ENCODE peak calls at places on chromosomes 4 and X, in eight cellular contexts. W, J, C, G, U, T, K and X are unnamed samples.

GRCh38 chr4:38013461-38014366 is 53.5 kb downstream of the PTTG2 start:
- DNase-seq in T (peak; percentile 81), G (no peak), J (peak; percentile 83), C (peak; percentile 10), K (no peak), U (no peak), W (no peak), X (no peak)

GRCh38 chr4:113645771-113646455 is 115.6 kb downstream of the CAMK2D start:
- DNase-seq in W (no peak), U (no peak), J (no peak), T (peak; percentile 36), G (no peak), C (peak; percentile 35), K (peak; percentile 72), X (peak; percentile 46)

GRCh38 chr4:107780665-107781064 is 44.1 kb upstream of the SGMS2 start:
- DNase-seq in C (no peak), K (peak; percentile 79), J (no peak), W (no peak), U (no peak), G (no peak), T (no peak), X (no peak)

GRCh38 chrX:39859991-39860861 is 237.5 kb downstream of the BCOR start:
- DNase-seq in G (peak; percentile 61), W (peak; percentile 89), J (peak; percentile 68), T (no peak), C (no peak), U (no peak), K (peak; percentile 33), X (peak; percentile 30)

GRCh38 chr4:1409806-1410425 is 3.7 kb upstream of the NKX1-1 start:
- DNase-seq in T (no peak), C (no peak), G (peak; percentile 32), K (no peak), J (peak; percentile 41), W (no peak), U (no peak), X (no peak)

GRCh38 chr4:54998991-54999390 is 126.4 kb downstream of the KDR start:
- DNase-seq in J (no peak), T (no peak), W (no peak), K (peak; percentile 68), C (no peak), U (no peak), G (no peak), X (no peak)

GRCh38 chrX:42437211-42437610 is 340.8 kb downstream of the PPP1R2C start:
- DNase-seq in G (no peak), K (no peak), W (no peak), J (no peak), C (no peak), U (no peak), T (no peak), X (no peak)

GRCh38 chr4:76582074-76582816 is 147.2 kb downstream of the SHROOM3 start:
- DNase-seq in G (no peak), C (no peak), J (no peak), K (no peak), W (no peak), T (no peak), U (no peak), X (no peak)

GRCh38 chr4:70739496-70740337 is 18.0 kb downstream of the RUFY3 start:
- DNase-seq in T (no peak), W (no peak), J (no peak), K (peak; percentile 21), U (no peak), G (no peak), C (no peak), X (no peak)

DNA sequence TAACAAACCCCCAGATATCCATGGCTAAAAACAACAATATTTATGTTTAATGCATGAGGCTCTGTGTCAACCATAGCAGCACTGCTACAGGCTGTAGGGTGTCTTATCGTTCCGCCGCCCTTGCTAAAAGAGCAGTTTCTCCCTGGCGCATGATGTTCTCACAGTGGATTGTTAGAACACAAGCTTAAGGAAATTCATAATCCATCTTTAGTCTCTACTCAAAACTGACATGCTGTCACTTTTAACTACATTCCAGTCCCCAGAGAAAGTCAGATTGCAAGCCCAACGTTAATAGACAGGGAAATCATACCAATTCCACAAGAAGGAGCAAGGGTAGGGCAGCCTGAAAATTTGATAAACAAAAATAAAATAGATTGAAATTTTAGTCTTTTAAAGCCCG is 1960.8 kb downstream of the PCDH7 start:
- DNase-seq in W (no peak), T (no peak), U (no peak), G (no peak), C (no peak), J (no peak), K (no peak), X (no peak)
- H3K27me3 ChIP-seq in W (no peaks in the 10 kb centered on the region), T (no peaks in the 10 kb centered on the region), U (no peaks in the 10 kb centered on the region), G (no peaks in the 10 kb centered on the region), C (no peaks in the 10 kb centered on the region), J (no peaks in the 10 kb centered on the region), K (no peaks in the 10 kb centered on the region), X (no peaks in the 10 kb centered on the region)

GRCh38 chrX:13200398-13200797 is 119.5 kb downstream of the ATXN3L start:
- DNase-seq in C (no peak), W (no peak), U (no peak), G (no peak), J (no peak), K (no peak), T (no peak), X (no peak)

GRCh38 chrX:13196778-13197177 is 123.1 kb downstream of the ATXN3L start:
- DNase-seq in T (no peak), G (no peak), J (no peak), K (no peak), U (no peak), C (no peak), W (no peak), X (no peak)

GRCh38 chrX:13201605-13202219 is 118.1 kb downstream of the ATXN3L start:
- DNase-seq in G (no peak), U (no peak), T (no peak), J (no peak), W (no peak), K (peak; percentile 75), C (no peak), X (no peak)

GRCh38 chrX:13198762-13199064 is 121.1 kb downstream of the ATXN3L start:
- DNase-seq in T (no peak), G (no peak), U (no peak), W (no peak), J (no peak), K (no peak), C (no peak), X (no peak)

GRCh38 chrX:13197961-13198761 is 121.7 kb downstream of the ATXN3L start:
- DNase-seq in T (peak; percentile 9), U (no peak), W (no peak), C (no peak), J (no peak), G (no peak), K (peak; percentile 86), X (no peak)
- H3K4me3 ChIP-seq in T (no peak overlapping the region), U (no peak overlapping the region), W (no peak overlapping the region), C (no peak overlapping the region), J (no peak overlapping the region), G (no peak overlapping the region), K (peak overlapping the region; percentile 33), X (no peak overlapping the region)

DNA sequence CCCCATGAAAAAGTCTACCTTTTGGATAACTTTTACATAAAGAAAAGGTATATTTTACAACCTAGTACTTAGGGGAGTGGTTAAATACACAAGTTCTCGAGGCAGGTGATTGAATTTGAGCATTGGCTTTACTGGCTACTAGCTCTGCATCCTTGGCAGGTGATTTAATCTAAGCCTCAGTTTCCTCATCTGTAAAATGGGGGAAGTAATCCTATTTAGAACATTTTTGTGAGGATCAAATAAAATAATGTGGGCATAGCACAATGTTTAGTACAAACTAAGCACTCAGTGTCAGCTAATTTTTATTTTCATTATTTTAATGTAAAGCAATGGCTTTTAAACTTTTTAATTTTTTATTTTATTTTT is 102.9 kb downstream of the CEP135 start:
- DNase-seq in G (no peak), J (no peak), T (no peak), U (no peak), W (no peak), C (no peak), K (no peak), X (no peak)
- H3K27me3 ChIP-seq in G (no peaks in the 10 kb centered on the region), J (no peaks in the 10 kb centered on the region), T (peaks cover 8% of the 10 kb centered on the region), U (no peaks in the 10 kb centered on the region), W (peaks cover 8% of the 10 kb centered on the region), C (no peaks in the 10 kb centered on the region), K (peaks cover 3% of the 10 kb centered on the region), X (no peaks in the 10 kb centered on the region)

DNA sequence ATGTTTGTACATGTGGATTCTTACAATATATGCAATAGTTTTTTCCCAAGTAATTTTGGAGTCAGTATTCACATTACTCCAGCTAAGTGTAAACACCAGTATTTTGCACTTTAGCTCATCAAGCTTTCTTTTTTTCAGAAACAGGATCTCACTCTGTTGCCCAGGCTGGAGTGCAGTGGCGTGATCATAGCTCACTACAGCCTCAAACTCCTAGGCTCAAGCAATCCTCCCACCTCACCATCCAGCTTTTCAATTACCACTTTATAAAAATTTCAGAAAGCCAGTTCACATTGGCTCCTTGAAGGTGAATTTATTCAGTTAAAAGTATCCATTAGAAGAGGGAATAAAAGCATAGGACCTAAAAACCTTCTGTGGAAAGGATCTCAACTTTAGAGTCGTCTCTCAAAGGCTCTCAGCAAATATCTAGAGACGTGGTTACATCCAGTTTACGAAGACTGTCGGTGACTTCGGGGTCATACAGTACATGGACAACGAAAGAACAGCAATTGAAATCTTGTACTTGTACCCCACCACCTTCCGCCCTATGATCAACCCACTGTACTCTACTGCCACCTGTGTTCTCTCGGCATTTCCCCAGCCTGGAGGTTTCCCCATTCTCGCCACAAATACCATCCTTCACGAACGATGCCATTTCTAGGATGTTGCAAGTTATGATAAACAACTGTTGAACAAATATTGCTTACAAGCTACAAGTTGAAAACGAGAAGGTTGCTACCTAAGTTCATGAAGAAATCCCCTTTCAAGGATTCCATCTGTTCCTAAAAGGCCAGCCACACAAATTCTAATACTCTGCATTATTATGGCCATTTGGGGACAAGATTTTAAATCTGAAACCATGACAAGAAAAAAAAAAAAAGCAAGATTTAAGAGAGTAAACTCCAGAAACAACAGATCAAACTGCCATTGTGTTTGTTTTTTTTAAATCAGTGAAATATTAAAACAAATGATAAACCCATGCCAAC is 1.8 kb downstream of the APBB2 start:
- DNase-seq in C (peak; percentile 69), J (peak; percentile 74), W (peak; percentile 70), K (peak; percentile 57), G (no peak), U (no peak), T (peak; percentile 39), X (peak; percentile 65)
- H3K4me3 ChIP-seq in C (peak overlapping the region; percentile 84), J (peak overlapping the region; percentile 65), W (peak overlapping the region; percentile 83), K (peak overlapping the region; percentile 89), G (peak overlapping the region; percentile 89), U (no peak overlapping the region), T (peak overlapping the region; percentile 93), X (no peak overlapping the region)